ENCODE peak calls at places on chromosomes 5 and 9, in six cellular contexts. F is progenitor cell of endocrine pancreas, M is cardiac fibroblast, C is heart left ventricle, I is BJ, J is lower lobe of right lung. W is an unnamed sample.
A peak's percentile ranks its signal among the peaks of the same experiment; 100 is the strongest.

GRCh38 chr5:56339732-56340131 is 106.6 kb upstream of the ANKRD55 start:
- DNase-seq in F (no peak), M (peak; percentile 22), C (no peak), I (no peak), J (no peak), W (no peak)

GRCh38 chr5:176899296-176899891 is at the start of gene HK3:
- DNase-seq in F (no peak), M (no peak), C (no peak), I (no peak), J (no peak), W (no peak)

GRCh38 chr5:36573441-36573840 is 33.0 kb upstream of the SLC1A3 start:
- DNase-seq in F (no peak), M (peak; percentile 86), C (no peak), I (no peak), J (no peak), W (no peak)

GRCh38 chr5:2750026-2750757 is 1.3 kb downstream of the IRX2 start:
- DNase-seq in F (no peak), M (peak; percentile 43), C (no peak), I (no peak), J (peak; percentile 55), W (no peak)

GRCh38 chr5:10987881-10988504 is 227.0 kb upstream of the DAP start:
- DNase-seq in F (peak; percentile 84), M (peak; percentile 7), C (peak; percentile 85), I (no peak), J (peak; percentile 75), W (peak; percentile 93)

GRCh38 chr9:354453-354852 is 139.8 kb downstream of the DOCK8 start:
- DNase-seq in F (no peak), M (no peak), C (no peak), I (no peak), J (peak; percentile 72), W (no peak)

GRCh38 chr9:137467161-137467581 is 8.0 kb upstream of the NSMF start:
- DNase-seq in F (no peak), M (no peak), C (peak; percentile 14), I (no peak), J (no peak), W (no peak)

GRCh38 chr5:103589416-103590175 is 27.0 kb upstream of the NUDT12 start:
- DNase-seq in F (no peak), M (peak; percentile 32), C (no peak), I (no peak), J (no peak), W (no peak)

GRCh38 chr9:134187821-134188420 is 23.6 kb upstream of the RNU6ATAC start:
- DNase-seq in F (no peak), M (no peak), C (peak; percentile 48), I (no peak), J (no peak), W (no peak)

GRCh38 chr5:140256726-140257125 is 46.2 kb downstream of the PFDN1 start:
- DNase-seq in F (no peak), M (no peak), C (no peak), I (no peak), J (no peak), W (no peak)

GRCh38 chr9:107513464-107514092 is 24.0 kb upstream of the KLF4 start:
- DNase-seq in F (no peak), M (no peak), C (no peak), I (no peak), J (no peak), W (no peak)

GRCh38 chr9:136085815-136086212 is 9.3 kb downstream of the NACC2 start:
- DNase-seq in F (no peak), M (no peak), C (peak; percentile 83), I (no peak), J (peak; percentile 87), W (no peak)

GRCh38 chr9:70868044-70868443 is 253.4 kb downstream of the TRPM3 start:
- DNase-seq in F (no peak), M (no peak), C (no peak), I (no peak), J (no peak), W (no peak)
- TF ChIP-seq CTCF in F (no peak), M (no peak), C (no peak), I (no peak), J (no peak), W (no peak)

GRCh38 chr5:88606173-88606572 is 276.8 kb downstream of the MEF2C start:
- DNase-seq in F (no peak), M (no peak), C (no peak), I (no peak), J (no peak), W (no peak)

GRCh38 chr5:88606626-88607025 is 276.4 kb downstream of the MEF2C start:
- DNase-seq in F (no peak), M (no peak), C (no peak), I (no peak), J (no peak), W (no peak)

GRCh38 chr5:88607492-88607891 is 275.5 kb downstream of the MEF2C start:
- DNase-seq in F (no peak), M (no peak), C (no peak), I (no peak), J (no peak), W (no peak)

GRCh38 chr5:88602584-88602983 is 280.4 kb downstream of the MEF2C start:
- DNase-seq in F (no peak), M (no peak), C (peak; percentile 28), I (no peak), J (no peak), W (peak; percentile 52)
- TF ChIP-seq CTCF in F (no peak), M (no peak), C (peak; percentile 7), I (peak; percentile 18), J (peak; percentile 26), W (peak; percentile 87)

DNA sequence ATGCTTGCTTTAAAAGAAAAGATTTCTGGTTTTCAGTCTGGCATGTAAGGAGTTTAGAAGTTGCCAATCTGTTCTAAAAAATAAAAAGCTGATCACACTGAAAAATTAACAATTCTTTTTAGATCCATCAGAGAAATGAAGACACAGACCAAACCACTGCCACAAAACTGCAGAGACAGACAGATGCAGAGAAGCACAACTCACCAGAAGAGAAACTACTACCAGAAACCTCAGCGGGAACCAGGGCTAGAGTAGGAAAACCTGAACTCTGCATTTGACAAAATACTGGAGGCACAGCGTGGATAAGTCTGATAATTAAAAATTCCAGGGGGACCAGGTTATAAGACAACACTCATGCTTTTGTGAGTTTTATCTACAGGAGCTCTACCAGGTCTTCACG is 28.8 kb downstream of the FBXL17 start:
- DNase-seq in F (no peak), M (no peak), C (no peak), I (no peak), J (no peak), W (no peak)
- TF ChIP-seq CTCF in F (no peak), M (no peak), C (no peak), I (no peak), J (no peak), W (no peak)

GRCh38 chr9:127711831-127712274 is 3.6 kb downstream of the PTRH1 start:
- DNase-seq in F (no peak), M (no peak), C (no peak), I (no peak), J (no peak), W (no peak)
- TF ChIP-seq CTCF in F (no peak), M (no peak), C (no peak), I (no peak), J (no peak), W (no peak)

GRCh38 chr9:33344145-33344544 is 53.8 kb downstream of the NFX1 start:
- DNase-seq in F (no peak), M (no peak), C (no peak), I (no peak), J (no peak), W (no peak)
- TF ChIP-seq CTCF in F (no peak), M (no peak), C (no peak), I (no peak), J (no peak), W (no peak)

GRCh38 chr5:118531276-118531675 is 457.1 kb downstream of the DTWD2 start:
- DNase-seq in F (no peak), M (no peak), C (no peak), I (no peak), J (no peak), W (no peak)
- TF ChIP-seq CTCF in F (no peak), M (no peak), C (no peak), I (no peak), J (no peak), W (no peak)

GRCh38 chr9:90965141-90965910 is 163.7 kb downstream of the SYK start:
- DNase-seq in F (no peak), M (no peak), C (no peak), I (no peak), J (no peak), W (no peak)

GRCh38 chr9:90964101-90965020 is 162.7 kb downstream of the SYK start:
- DNase-seq in F (no peak), M (peak; percentile 53), C (no peak), I (no peak), J (peak; percentile 79), W (no peak)

GRCh38 chr9:90961375-90961774 is 159.8 kb downstream of the SYK start:
- DNase-seq in F (no peak), M (peak; percentile 78), C (no peak), I (no peak), J (peak; percentile 68), W (no peak)

GRCh38 chr9:90958328-90958727 is 156.7 kb downstream of the SYK start:
- DNase-seq in F (no peak), M (no peak), C (no peak), I (no peak), J (no peak), W (no peak)

DNA sequence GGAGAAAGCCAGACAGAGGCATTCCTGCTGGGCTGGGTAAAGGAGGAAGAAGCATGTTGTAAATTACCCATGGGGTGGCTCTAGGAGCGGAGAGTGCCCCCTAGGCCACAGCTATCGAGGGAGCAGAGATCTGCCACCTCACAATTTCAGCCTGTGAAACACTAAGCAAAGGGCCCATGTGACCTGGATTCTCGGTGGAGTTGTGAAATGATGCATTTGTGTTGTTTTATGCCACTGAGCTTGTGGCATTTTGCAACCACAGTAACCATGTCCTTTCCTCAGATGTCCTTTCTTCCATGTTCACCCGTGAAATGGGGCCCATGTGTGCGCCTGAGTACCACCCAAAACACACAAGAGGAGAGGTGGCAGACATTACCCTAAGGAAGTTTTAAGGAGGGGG is 159.3 kb downstream of the SYK start:
- DNase-seq in F (no peak), M (peak; percentile 46), C (no peak), I (no peak), J (no peak), W (no peak)
- TF ChIP-seq CTCF in F (no peak), M (no peak), C (no peak), I (no peak), J (no peak), W (no peak)

GRCh38 chr9:101705135-101705661 is 33.2 kb downstream of the GRIN3A start:
- DNase-seq in F (no peak), M (peak; percentile 2), C (no peak), I (no peak), J (peak; percentile 39), W (peak; percentile 43)
- TF ChIP-seq CTCF in F (peak; percentile 33), M (no peak), C (no peak), I (peak; percentile 32), J (peak; percentile 8), W (no peak)